ENCODE peak calls at places on chromosome 6, in four cellular contexts. M is activated T-cell treated with anti-CD3 and anti-CD28 coated beads for 1 hour, U is T-helper 17 cell, D is heart right ventricle. Y is an unnamed sample.

GRCh38 chr6:164396071-164397047 is 913.0 kb downstream of the C6orf118 start:
- DNase-seq in M (no peak), U (no peak), D (no peak), Y (peak)

GRCh38 chr6:149015877-149016525 is 269.2 kb downstream of the UST start:
- DNase-seq in M (no peak), U (no peak), D (no peak), Y (no peak)

GRCh38 chr6:111788779-111789276 is 84.4 kb downstream of the FYN start:
- DNase-seq in M (no peak), U (no peak), D (no peak), Y (peak)

GRCh38 chr6:36124881-36125280 is 5.4 kb upstream of the MAPK13 start:
- DNase-seq in M (no peak), U (no peak), D (no peak), Y (no peak)

GRCh38 chr6:17673543-17674254 is 33.0 kb downstream of the NUP153 start:
- DNase-seq in M (no peak), U (no peak), D (no peak), Y (no peak)

GRCh38 chr6:105099371-105099770 is 80.4 kb downstream of the POPDC3 start:
- DNase-seq in M (no peak), U (no peak), D (no peak), Y (no peak)

GRCh38 chr6:116051244-116051643 is 9.4 kb downstream of the FRK start:
- DNase-seq in M (no peak), U (no peak), D (no peak), Y (no peak)

GRCh38 chr6:71043902-71044301 is 87.0 kb upstream of the B3GAT2 start:
- DNase-seq in M (no peak), U (no peak), D (no peak), Y (no peak)

GRCh38 chr6:16767765-16768514 is 6.7 kb upstream of the ATXN1 start:
- DNase-seq in M (no peak), U (no peak), D (no peak), Y (no peak)

GRCh38 chr6:21026576-21027273 is 492.5 kb downstream of the CDKAL1 start:
- DNase-seq in M (no peak), U (no peak), D (no peak), Y (no peak)

GRCh38 chr6:166007349-166008263 is 160.0 kb downstream of the TBXT start:
- DNase-seq in M (no peak), U (no peak), D (peak), Y (peak)

GRCh38 chr6:1554881-1555569 is 54.7 kb upstream of the FOXC1 start:
- DNase-seq in M (peak), U (peak), D (peak), Y (peak)

GRCh38 chr6:19303381-19303780 is 533.8 kb upstream of the ID4 start:
- DNase-seq in M (no peak), U (no peak), D (no peak), Y (no peak)

GRCh38 chr6:130906736-130907381 is 79.7 kb downstream of the SMLR1 start:
- DNase-seq in M (no peak), U (no peak), D (no peak), Y (no peak)

GRCh38 chr6:168060521-168060931 is 18.5 kb downstream of the FRMD1 start:
- DNase-seq in M (no peak), U (no peak), D (peak), Y (peak)

GRCh38 chr6:20778460-20778859 is 244.2 kb downstream of the CDKAL1 start:
- DNase-seq in M (no peak), U (no peak), D (no peak), Y (no peak)

GRCh38 chr6:124659427-124659826 is 302.8 kb upstream of the RNF217 start:
- DNase-seq in M (no peak), U (no peak), D (no peak), Y (peak)

GRCh38 chr6:15501806-15502450 is 160.9 kb downstream of the DTNBP1 start:
- DNase-seq in M (no peak), U (no peak), D (peak), Y (no peak)

GRCh38 chr6:26097268-26097875 is 10.1 kb downstream of the HFE start:
- DNase-seq in M (peak), U (peak), D (peak), Y (peak)

GRCh38 chr6:14661188-14661587 is 543.6 kb downstream of the CD83 start:
- DNase-seq in M (peak), U (peak), D (no peak), Y (no peak)

GRCh38 chr6:135575629-135576028 is 78.1 kb upstream of the AHI1 start:
- DNase-seq in M (no peak), U (no peak), D (no peak), Y (no peak)

GRCh38 chr6:152941746-152942145 is 41.1 kb downstream of the FBXO5 start:
- DNase-seq in M (no peak), U (no peak), D (no peak), Y (no peak)